ENCODE peak calls at places on chromosome 1, in nine cellular contexts. One of them, this sample, is unnamed.

GRCh38 chr1:73717971-73718370 is 480.0 kb downstream of the LRRIQ3 start:
- DNase-seq in aorta: no peak
- DNase-seq in GM04503: no peak
- DNase-seq in prostate gland: no peak
- DNase-seq in fibroblast of the aortic adventitia: no peak
- DNase-seq in activated naive CD8-positive, alpha-beta T cell treated with anti-CD3 and anti-CD28 coated beads, Interleukin-2, amount 50 U/mL, for 24 hours: no peak
- DNase-seq in activated effector memory CD4-positive, alpha-beta T cell treated with anti-CD3 and anti-CD28 coated beads, Interleukin-2, amount 50 U/mL, for 16 hours: no peak
- DNase-seq in fibroblast of lung: no peak
- DNase-seq in astrocyte of the cerebellum: no peak
- DNase-seq in this sample: no peak

GRCh38 chr1:152111515-152111968 is 3.7 kb downstream of the TCHH start:
- DNase-seq in astrocyte of the cerebellum: no peak
- DNase-seq in prostate gland: no peak
- DNase-seq in GM04503: no peak
- DNase-seq in activated naive CD8-positive, alpha-beta T cell treated with anti-CD3 and anti-CD28 coated beads, Interleukin-2, amount 50 U/mL, for 24 hours: peak; percentile 15
- DNase-seq in activated effector memory CD4-positive, alpha-beta T cell treated with anti-CD3 and anti-CD28 coated beads, Interleukin-2, amount 50 U/mL, for 16 hours: peak; percentile 66
- DNase-seq in fibroblast of the aortic adventitia: peak; percentile 44
- DNase-seq in fibroblast of lung: peak; percentile 25
- DNase-seq in aorta: peak; percentile 35
- DNase-seq in this sample: no peak

GRCh38 chr1:173639102-173639501 is 4.0 kb downstream of the TEX50 start:
- DNase-seq in activated effector memory CD4-positive, alpha-beta T cell treated with anti-CD3 and anti-CD28 coated beads, Interleukin-2, amount 50 U/mL, for 16 hours: no peak
- DNase-seq in aorta: no peak
- DNase-seq in prostate gland: no peak
- DNase-seq in astrocyte of the cerebellum: no peak
- DNase-seq in GM04503: no peak
- DNase-seq in activated naive CD8-positive, alpha-beta T cell treated with anti-CD3 and anti-CD28 coated beads, Interleukin-2, amount 50 U/mL, for 24 hours: no peak
- DNase-seq in fibroblast of the aortic adventitia: no peak
- DNase-seq in fibroblast of lung: no peak
- DNase-seq in this sample: no peak

GRCh38 chr1:24545673-24546072 is 10.2 kb upstream of the NCMAP start:
- DNase-seq in prostate gland: no peak
- DNase-seq in fibroblast of lung: no peak
- DNase-seq in activated effector memory CD4-positive, alpha-beta T cell treated with anti-CD3 and anti-CD28 coated beads, Interleukin-2, amount 50 U/mL, for 16 hours: no peak
- DNase-seq in fibroblast of the aortic adventitia: no peak
- DNase-seq in GM04503: no peak
- DNase-seq in activated naive CD8-positive, alpha-beta T cell treated with anti-CD3 and anti-CD28 coated beads, Interleukin-2, amount 50 U/mL, for 24 hours: no peak
- DNase-seq in astrocyte of the cerebellum: no peak
- DNase-seq in aorta: no peak
- DNase-seq in this sample: no peak

GRCh38 chr1:204651843-204652421 is 33.6 kb downstream of the LRRN2 start:
- DNase-seq in GM04503: no peak
- DNase-seq in prostate gland: no peak
- DNase-seq in astrocyte of the cerebellum: no peak
- DNase-seq in fibroblast of the aortic adventitia: no peak
- DNase-seq in fibroblast of lung: no peak
- DNase-seq in aorta: no peak
- DNase-seq in activated naive CD8-positive, alpha-beta T cell treated with anti-CD3 and anti-CD28 coated beads, Interleukin-2, amount 50 U/mL, for 24 hours: no peak
- DNase-seq in activated effector memory CD4-positive, alpha-beta T cell treated with anti-CD3 and anti-CD28 coated beads, Interleukin-2, amount 50 U/mL, for 16 hours: no peak
- DNase-seq in this sample: no peak

GRCh38 chr1:198656500-198656932 is 17.7 kb downstream of the PTPRC start:
- DNase-seq in aorta: peak; percentile 63
- DNase-seq in GM04503: no peak
- DNase-seq in prostate gland: peak; percentile 89
- DNase-seq in fibroblast of lung: no peak
- DNase-seq in fibroblast of the aortic adventitia: no peak
- DNase-seq in activated effector memory CD4-positive, alpha-beta T cell treated with anti-CD3 and anti-CD28 coated beads, Interleukin-2, amount 50 U/mL, for 16 hours: peak; percentile 88
- DNase-seq in activated naive CD8-positive, alpha-beta T cell treated with anti-CD3 and anti-CD28 coated beads, Interleukin-2, amount 50 U/mL, for 24 hours: peak; percentile 76
- DNase-seq in astrocyte of the cerebellum: no peak
- DNase-seq in this sample: peak; percentile 79

GRCh38 chr1:3511306-3511705 is 56.8 kb downstream of the ARHGEF16 start:
- DNase-seq in activated effector memory CD4-positive, alpha-beta T cell treated with anti-CD3 and anti-CD28 coated beads, Interleukin-2, amount 50 U/mL, for 16 hours: no peak
- DNase-seq in prostate gland: no peak
- DNase-seq in fibroblast of lung: no peak
- DNase-seq in fibroblast of the aortic adventitia: no peak
- DNase-seq in astrocyte of the cerebellum: no peak
- DNase-seq in activated naive CD8-positive, alpha-beta T cell treated with anti-CD3 and anti-CD28 coated beads, Interleukin-2, amount 50 U/mL, for 24 hours: no peak
- DNase-seq in GM04503: no peak
- DNase-seq in aorta: no peak
- DNase-seq in this sample: no peak

GRCh38 chr1:221810406-221810805 is 68.5 kb upstream of the DUSP10 start:
- DNase-seq in activated effector memory CD4-positive, alpha-beta T cell treated with anti-CD3 and anti-CD28 coated beads, Interleukin-2, amount 50 U/mL, for 16 hours: no peak
- DNase-seq in prostate gland: no peak
- DNase-seq in fibroblast of the aortic adventitia: peak; percentile 18
- DNase-seq in aorta: no peak
- DNase-seq in astrocyte of the cerebellum: no peak
- DNase-seq in activated naive CD8-positive, alpha-beta T cell treated with anti-CD3 and anti-CD28 coated beads, Interleukin-2, amount 50 U/mL, for 24 hours: no peak
- DNase-seq in GM04503: peak; percentile 61
- DNase-seq in fibroblast of lung: peak; percentile 54
- DNase-seq in this sample: no peak

GRCh38 chr1:28087614-28088167 is 719 bp downstream of the EYA3 start:
- DNase-seq in aorta: no peak
- DNase-seq in activated naive CD8-positive, alpha-beta T cell treated with anti-CD3 and anti-CD28 coated beads, Interleukin-2, amount 50 U/mL, for 24 hours: no peak
- DNase-seq in fibroblast of the aortic adventitia: no peak
- DNase-seq in astrocyte of the cerebellum: no peak
- DNase-seq in GM04503: no peak
- DNase-seq in fibroblast of lung: peak; percentile 14
- DNase-seq in activated effector memory CD4-positive, alpha-beta T cell treated with anti-CD3 and anti-CD28 coated beads, Interleukin-2, amount 50 U/mL, for 16 hours: peak; percentile 66
- DNase-seq in prostate gland: peak; percentile 7
- DNase-seq in this sample: no peak

GRCh38 chr1:212271823-212272498 is 13.2 kb upstream of the PPP2R5A start:
- DNase-seq in GM04503: no peak
- DNase-seq in fibroblast of lung: no peak
- DNase-seq in astrocyte of the cerebellum: no peak
- DNase-seq in activated effector memory CD4-positive, alpha-beta T cell treated with anti-CD3 and anti-CD28 coated beads, Interleukin-2, amount 50 U/mL, for 16 hours: no peak
- DNase-seq in aorta: no peak
- DNase-seq in fibroblast of the aortic adventitia: no peak
- DNase-seq in prostate gland: no peak
- DNase-seq in activated naive CD8-positive, alpha-beta T cell treated with anti-CD3 and anti-CD28 coated beads, Interleukin-2, amount 50 U/mL, for 24 hours: no peak
- DNase-seq in this sample: no peak

GRCh38 chr1:14296795-14297194 is 301.7 kb upstream of the KAZN start:
- DNase-seq in fibroblast of the aortic adventitia: peak; percentile 2
- DNase-seq in prostate gland: no peak
- DNase-seq in GM04503: no peak
- DNase-seq in activated effector memory CD4-positive, alpha-beta T cell treated with anti-CD3 and anti-CD28 coated beads, Interleukin-2, amount 50 U/mL, for 16 hours: no peak
- DNase-seq in fibroblast of lung: peak; percentile 8
- DNase-seq in aorta: no peak
- DNase-seq in activated naive CD8-positive, alpha-beta T cell treated with anti-CD3 and anti-CD28 coated beads, Interleukin-2, amount 50 U/mL, for 24 hours: no peak
- DNase-seq in astrocyte of the cerebellum: peak; percentile 22
- DNase-seq in this sample: no peak

GRCh38 chr1:228465134-228465533 is 22.0 kb upstream of the RNF187 start:
- DNase-seq in fibroblast of lung: no peak
- DNase-seq in GM04503: no peak
- DNase-seq in prostate gland: no peak
- DNase-seq in activated effector memory CD4-positive, alpha-beta T cell treated with anti-CD3 and anti-CD28 coated beads, Interleukin-2, amount 50 U/mL, for 16 hours: peak; percentile 42
- DNase-seq in astrocyte of the cerebellum: no peak
- DNase-seq in activated naive CD8-positive, alpha-beta T cell treated with anti-CD3 and anti-CD28 coated beads, Interleukin-2, amount 50 U/mL, for 24 hours: no peak
- DNase-seq in fibroblast of the aortic adventitia: no peak
- DNase-seq in aorta: no peak
- DNase-seq in this sample: no peak

GRCh38 chr1:158199840-158200239 is 19.1 kb downstream of the CD1D start:
- DNase-seq in prostate gland: no peak
- DNase-seq in activated effector memory CD4-positive, alpha-beta T cell treated with anti-CD3 and anti-CD28 coated beads, Interleukin-2, amount 50 U/mL, for 16 hours: no peak
- DNase-seq in fibroblast of lung: peak; percentile 68
- DNase-seq in astrocyte of the cerebellum: no peak
- DNase-seq in GM04503: no peak
- DNase-seq in aorta: no peak
- DNase-seq in activated naive CD8-positive, alpha-beta T cell treated with anti-CD3 and anti-CD28 coated beads, Interleukin-2, amount 50 U/mL, for 24 hours: no peak
- DNase-seq in fibroblast of the aortic adventitia: peak; percentile 54
- DNase-seq in this sample: no peak

GRCh38 chr1:218259800-218260199 is 25.3 kb upstream of the RRP15 start:
- DNase-seq in aorta: no peak
- DNase-seq in fibroblast of the aortic adventitia: no peak
- DNase-seq in fibroblast of lung: no peak
- DNase-seq in prostate gland: no peak
- DNase-seq in GM04503: no peak
- DNase-seq in activated effector memory CD4-positive, alpha-beta T cell treated with anti-CD3 and anti-CD28 coated beads, Interleukin-2, amount 50 U/mL, for 16 hours: no peak
- DNase-seq in activated naive CD8-positive, alpha-beta T cell treated with anti-CD3 and anti-CD28 coated beads, Interleukin-2, amount 50 U/mL, for 24 hours: no peak
- DNase-seq in astrocyte of the cerebellum: no peak
- DNase-seq in this sample: no peak

GRCh38 chr1:54808443-54809207 is 7.5 kb upstream of the TTC22 start:
- DNase-seq in prostate gland: no peak
- DNase-seq in activated effector memory CD4-positive, alpha-beta T cell treated with anti-CD3 and anti-CD28 coated beads, Interleukin-2, amount 50 U/mL, for 16 hours: peak; percentile 59
- DNase-seq in activated naive CD8-positive, alpha-beta T cell treated with anti-CD3 and anti-CD28 coated beads, Interleukin-2, amount 50 U/mL, for 24 hours: no peak
- DNase-seq in GM04503: no peak
- DNase-seq in fibroblast of lung: no peak
- DNase-seq in aorta: no peak
- DNase-seq in fibroblast of the aortic adventitia: no peak
- DNase-seq in astrocyte of the cerebellum: no peak
- DNase-seq in this sample: peak; percentile 24

GRCh38 chr1:24971539-24971938 is 41.5 kb upstream of the RUNX3 start:
- DNase-seq in activated effector memory CD4-positive, alpha-beta T cell treated with anti-CD3 and anti-CD28 coated beads, Interleukin-2, amount 50 U/mL, for 16 hours: no peak
- DNase-seq in aorta: no peak
- DNase-seq in prostate gland: no peak
- DNase-seq in astrocyte of the cerebellum: no peak
- DNase-seq in fibroblast of lung: no peak
- DNase-seq in GM04503: no peak
- DNase-seq in fibroblast of the aortic adventitia: no peak
- DNase-seq in activated naive CD8-positive, alpha-beta T cell treated with anti-CD3 and anti-CD28 coated beads, Interleukin-2, amount 50 U/mL, for 24 hours: no peak
- DNase-seq in this sample: no peak

GRCh38 chr1:232950919-232951579 is 638 bp downstream of the NTPCR start:
- DNase-seq in GM04503: no peak
- DNase-seq in astrocyte of the cerebellum: no peak
- DNase-seq in activated effector memory CD4-positive, alpha-beta T cell treated with anti-CD3 and anti-CD28 coated beads, Interleukin-2, amount 50 U/mL, for 16 hours: peak; percentile 66
- DNase-seq in fibroblast of lung: no peak
- DNase-seq in fibroblast of the aortic adventitia: peak; percentile 24
- DNase-seq in prostate gland: peak; percentile 9
- DNase-seq in aorta: no peak
- DNase-seq in activated naive CD8-positive, alpha-beta T cell treated with anti-CD3 and anti-CD28 coated beads, Interleukin-2, amount 50 U/mL, for 24 hours: peak; percentile 22
- DNase-seq in this sample: no peak

GRCh38 chr1:9881838-9882249 is 28.2 kb downstream of the CTNNBIP1 start:
- DNase-seq in astrocyte of the cerebellum: peak; percentile 61
- DNase-seq in activated naive CD8-positive, alpha-beta T cell treated with anti-CD3 and anti-CD28 coated beads, Interleukin-2, amount 50 U/mL, for 24 hours: no peak
- DNase-seq in GM04503: peak; percentile 64
- DNase-seq in aorta: no peak
- DNase-seq in activated effector memory CD4-positive, alpha-beta T cell treated with anti-CD3 and anti-CD28 coated beads, Interleukin-2, amount 50 U/mL, for 16 hours: no peak
- DNase-seq in prostate gland: no peak
- DNase-seq in fibroblast of lung: peak; percentile 15
- DNase-seq in fibroblast of the aortic adventitia: peak; percentile 63
- DNase-seq in this sample: no peak

GRCh38 chr1:164587617-164588367 is 28.8 kb downstream of the PBX1 start:
- DNase-seq in activated effector memory CD4-positive, alpha-beta T cell treated with anti-CD3 and anti-CD28 coated beads, Interleukin-2, amount 50 U/mL, for 16 hours: no peak
- DNase-seq in fibroblast of the aortic adventitia: no peak
- DNase-seq in aorta: no peak
- DNase-seq in GM04503: no peak
- DNase-seq in activated naive CD8-positive, alpha-beta T cell treated with anti-CD3 and anti-CD28 coated beads, Interleukin-2, amount 50 U/mL, for 24 hours: no peak
- DNase-seq in fibroblast of lung: no peak
- DNase-seq in prostate gland: no peak
- DNase-seq in astrocyte of the cerebellum: no peak
- DNase-seq in this sample: no peak

GRCh38 chr1:179094826-179095225 is 13.0 kb downstream of the TOR3A start:
- DNase-seq in prostate gland: peak; percentile 71
- DNase-seq in GM04503: no peak
- DNase-seq in fibroblast of the aortic adventitia: no peak
- DNase-seq in astrocyte of the cerebellum: no peak
- DNase-seq in activated effector memory CD4-positive, alpha-beta T cell treated with anti-CD3 and anti-CD28 coated beads, Interleukin-2, amount 50 U/mL, for 16 hours: no peak
- DNase-seq in activated naive CD8-positive, alpha-beta T cell treated with anti-CD3 and anti-CD28 coated beads, Interleukin-2, amount 50 U/mL, for 24 hours: no peak
- DNase-seq in fibroblast of lung: no peak
- DNase-seq in aorta: no peak
- DNase-seq in this sample: no peak

GRCh38 chr1:200977071-200977754 is 46.3 kb downstream of the KIF21B start:
- DNase-seq in activated naive CD8-positive, alpha-beta T cell treated with anti-CD3 and anti-CD28 coated beads, Interleukin-2, amount 50 U/mL, for 24 hours: no peak
- DNase-seq in fibroblast of lung: no peak
- DNase-seq in activated effector memory CD4-positive, alpha-beta T cell treated with anti-CD3 and anti-CD28 coated beads, Interleukin-2, amount 50 U/mL, for 16 hours: no peak
- DNase-seq in GM04503: no peak
- DNase-seq in prostate gland: no peak
- DNase-seq in fibroblast of the aortic adventitia: no peak
- DNase-seq in aorta: no peak
- DNase-seq in astrocyte of the cerebellum: no peak
- DNase-seq in this sample: no peak

GRCh38 chr1:204116539-204116938 is 35.3 kb downstream of the ETNK2 start:
- DNase-seq in prostate gland: no peak
- DNase-seq in fibroblast of lung: no peak
- DNase-seq in astrocyte of the cerebellum: no peak
- DNase-seq in fibroblast of the aortic adventitia: no peak
- DNase-seq in activated naive CD8-positive, alpha-beta T cell treated with anti-CD3 and anti-CD28 coated beads, Interleukin-2, amount 50 U/mL, for 24 hours: no peak
- DNase-seq in activated effector memory CD4-positive, alpha-beta T cell treated with anti-CD3 and anti-CD28 coated beads, Interleukin-2, amount 50 U/mL, for 16 hours: no peak
- DNase-seq in GM04503: no peak
- DNase-seq in aorta: no peak
- DNase-seq in this sample: no peak

GRCh38 chr1:46523556-46524443 is 27.6 kb downstream of the KNCN start:
- DNase-seq in fibroblast of lung: no peak
- DNase-seq in GM04503: no peak
- DNase-seq in fibroblast of the aortic adventitia: no peak
- DNase-seq in prostate gland: no peak
- DNase-seq in activated effector memory CD4-positive, alpha-beta T cell treated with anti-CD3 and anti-CD28 coated beads, Interleukin-2, amount 50 U/mL, for 16 hours: no peak
- DNase-seq in aorta: no peak
- DNase-seq in activated naive CD8-positive, alpha-beta T cell treated with anti-CD3 and anti-CD28 coated beads, Interleukin-2, amount 50 U/mL, for 24 hours: no peak
- DNase-seq in astrocyte of the cerebellum: no peak
- DNase-seq in this sample: no peak

GRCh38 chr1:116537439-116537838 is 33.4 kb downstream of the CD58 start:
- DNase-seq in prostate gland: no peak
- DNase-seq in aorta: no peak
- DNase-seq in GM04503: peak; percentile 8
- DNase-seq in fibroblast of the aortic adventitia: no peak
- DNase-seq in fibroblast of lung: peak; percentile 75
- DNase-seq in astrocyte of the cerebellum: no peak
- DNase-seq in activated effector memory CD4-positive, alpha-beta T cell treated with anti-CD3 and anti-CD28 coated beads, Interleukin-2, amount 50 U/mL, for 16 hours: no peak
- DNase-seq in activated naive CD8-positive, alpha-beta T cell treated with anti-CD3 and anti-CD28 coated beads, Interleukin-2, amount 50 U/mL, for 24 hours: no peak
- DNase-seq in this sample: no peak

GRCh38 chr1:96559707-96560588 is 161.6 kb upstream of the PTBP2 start:
- DNase-seq in aorta: peak; percentile 63
- DNase-seq in activated naive CD8-positive, alpha-beta T cell treated with anti-CD3 and anti-CD28 coated beads, Interleukin-2, amount 50 U/mL, for 24 hours: no peak
- DNase-seq in activated effector memory CD4-positive, alpha-beta T cell treated with anti-CD3 and anti-CD28 coated beads, Interleukin-2, amount 50 U/mL, for 16 hours: no peak
- DNase-seq in prostate gland: no peak
- DNase-seq in fibroblast of lung: peak; percentile 98
- DNase-seq in GM04503: peak; percentile 96
- DNase-seq in fibroblast of the aortic adventitia: peak; percentile 99
- DNase-seq in astrocyte of the cerebellum: peak; percentile 95
- DNase-seq in this sample: no peak

GRCh38 chr1:101371259-101371658 is 134.4 kb downstream of the S1PR1 start:
- DNase-seq in aorta: no peak
- DNase-seq in GM04503: peak; percentile 59
- DNase-seq in prostate gland: no peak
- DNase-seq in fibroblast of the aortic adventitia: peak; percentile 38
- DNase-seq in fibroblast of lung: peak; percentile 52
- DNase-seq in activated naive CD8-positive, alpha-beta T cell treated with anti-CD3 and anti-CD28 coated beads, Interleukin-2, amount 50 U/mL, for 24 hours: no peak
- DNase-seq in astrocyte of the cerebellum: no peak
- DNase-seq in activated effector memory CD4-positive, alpha-beta T cell treated with anti-CD3 and anti-CD28 coated beads, Interleukin-2, amount 50 U/mL, for 16 hours: no peak
- DNase-seq in this sample: no peak

GRCh38 chr1:2212542-2213491 is 15.3 kb upstream of the SKI start:
- DNase-seq in fibroblast of lung: peak; percentile 96
- DNase-seq in astrocyte of the cerebellum: peak; percentile 95
- DNase-seq in aorta: peak; percentile 96
- DNase-seq in fibroblast of the aortic adventitia: peak; percentile 98
- DNase-seq in GM04503: peak; percentile 90
- DNase-seq in prostate gland: peak; percentile 73
- DNase-seq in activated effector memory CD4-positive, alpha-beta T cell treated with anti-CD3 and anti-CD28 coated beads, Interleukin-2, amount 50 U/mL, for 16 hours: peak; percentile 85
- DNase-seq in activated naive CD8-positive, alpha-beta T cell treated with anti-CD3 and anti-CD28 coated beads, Interleukin-2, amount 50 U/mL, for 24 hours: peak; percentile 46
- DNase-seq in this sample: peak; percentile 93

GRCh38 chr1:6625579-6626149 is 996 bp downstream of the THAP3 start:
- DNase-seq in GM04503: peak; percentile 30
- DNase-seq in activated naive CD8-positive, alpha-beta T cell treated with anti-CD3 and anti-CD28 coated beads, Interleukin-2, amount 50 U/mL, for 24 hours: peak; percentile 15
- DNase-seq in fibroblast of the aortic adventitia: peak; percentile 78
- DNase-seq in fibroblast of lung: peak; percentile 69
- DNase-seq in astrocyte of the cerebellum: no peak
- DNase-seq in prostate gland: no peak
- DNase-seq in aorta: no peak
- DNase-seq in activated effector memory CD4-positive, alpha-beta T cell treated with anti-CD3 and anti-CD28 coated beads, Interleukin-2, amount 50 U/mL, for 16 hours: no peak
- DNase-seq in this sample: no peak

GRCh38 chr1:25556791-25557476 is 13.5 kb downstream of the LDLRAP1 start:
- DNase-seq in fibroblast of the aortic adventitia: peak; percentile 79
- DNase-seq in prostate gland: peak; percentile 55
- DNase-seq in astrocyte of the cerebellum: peak; percentile 22
- DNase-seq in aorta: no peak
- DNase-seq in activated naive CD8-positive, alpha-beta T cell treated with anti-CD3 and anti-CD28 coated beads, Interleukin-2, amount 50 U/mL, for 24 hours: no peak
- DNase-seq in GM04503: no peak
- DNase-seq in fibroblast of lung: peak; percentile 57
- DNase-seq in activated effector memory CD4-positive, alpha-beta T cell treated with anti-CD3 and anti-CD28 coated beads, Interleukin-2, amount 50 U/mL, for 16 hours: no peak
- DNase-seq in this sample: no peak

This sample was measured in cardiac septum.